ENCODE peak calls at places on chromosomes 3 and 15, in four cellular contexts. G is HCT116, P is thoracic aorta, D is hepatocyte. Y is an unnamed sample. For H3K27me3, the result is how much of the 10 kb centered on the place peaks cover.

GRCh38 chr3:14143826-14144225 is 19.0 kb downstream of the TMEM43 start:
- DNase-seq in G (no peak), P (no peak), D (peak), Y (peak)

GRCh38 chr3:79729096-79729495 is 38.7 kb downstream of the ROBO1 start:
- DNase-seq in G (no peak), P (no peak), D (peak), Y (no peak)

GRCh38 chr15:84981711-84982300 is at the start of gene PDE8A:
- DNase-seq in G (no peak), P (no peak), D (peak), Y (peak)

GRCh38 chr3:27080126-27080525 is 289.1 kb downstream of the NEK10 start:
- DNase-seq in G (no peak), P (no peak), D (no peak), Y (no peak)

GRCh38 chr3:114121996-114122709 is 56.7 kb downstream of the DRD3 start:
- DNase-seq in G (no peak), P (no peak), D (no peak), Y (no peak)

GRCh38 chr3:16788440-16789057 is 96.2 kb upstream of the PLCL2 start:
- DNase-seq in G (no peak), P (no peak), D (no peak), Y (no peak)

GRCh38 chr3:129603561-129603942 is 2.9 kb downstream of the PLXND1 start:
- DNase-seq in G (no peak), P (no peak), D (no peak), Y (no peak)

GRCh38 chr3:193030276-193030675 is 112.6 kb upstream of the MB21D2 start:
- DNase-seq in G (no peak), P (no peak), D (no peak), Y (no peak)

GRCh38 chr15:66803182-66803729 is 101.2 kb downstream of the SMAD6 start:
- DNase-seq in G (peak), P (peak), D (peak), Y (peak)

GRCh38 chr3:121821421-121822199 is 13.2 kb downstream of the IQCB1 start:
- DNase-seq in G (no peak), P (no peak), D (no peak), Y (no peak)

GRCh38 chr15:101275018-101275417 is 2.3 kb downstream of the SELENOS start:
- DNase-seq in G (no peak), P (no peak), D (no peak), Y (no peak)

GRCh38 chr15:89775815-89776214 is 317 bp upstream of the MESP2 start:
- DNase-seq in G (no peak), P (no peak), D (no peak), Y (no peak)

GRCh38 chr3:11062704-11063103 is 70.2 kb downstream of the SLC6A1 start:
- DNase-seq in G (no peak), P (no peak), D (no peak), Y (no peak)

GRCh38 chr3:144129536-144130214 is 158.1 kb downstream of the DIPK2A start:
- DNase-seq in G (no peak), P (no peak), D (no peak), Y (no peak)

GRCh38 chr3:160368804-160369203 is 30.2 kb downstream of the IFT80 start:
- DNase-seq in G (no peak), P (no peak), D (no peak), Y (no peak)

GRCh38 chr15:74543583-74543982 is 2.6 kb downstream of the ARID3B start:
- DNase-seq in G (no peak), P (no peak), D (no peak), Y (no peak)

GRCh38 chr3:11671648-11672100 is 28.0 kb upstream of the VGLL4 start:
- DNase-seq in G (peak), P (no peak), D (no peak), Y (no peak)

GRCh38 chr15:40046721-40047412 is 7.9 kb upstream of the SRP14 start:
- DNase-seq in G (no peak), P (no peak), D (no peak), Y (no peak)

GRCh38 chr3:11244131-11244677 is 28.0 kb upstream of the ATG7 start:
- DNase-seq in G (no peak), P (no peak), D (no peak), Y (no peak)

GRCh38 chr15:99115300-99116215 is 10.7 kb downstream of the SYNM start:
- DNase-seq in G (no peak), P (no peak), D (no peak), Y (no peak)

GRCh38 chr3:13888576-13888975 is 8.7 kb upstream of the WNT7A start:
- DNase-seq in G (no peak), P (no peak), D (peak), Y (no peak)

GRCh38 chr3:55567121-55567520 is 80.0 kb upstream of the WNT5A start:
- DNase-seq in G (no peak), P (no peak), D (no peak), Y (no peak)

GRCh38 chr15:86268558-86268957 is 188.9 kb downstream of the AGBL1 start:
- DNase-seq in G (no peak), P (no peak), D (no peak), Y (no peak)

GRCh38 chr15:63985221-63986184 is 60.8 kb downstream of the DAPK2 start:
- DNase-seq in G (no peak), P (peak), D (no peak), Y (no peak)

GRCh38 chr3:157522646-157523045 is 19.4 kb upstream of the VEPH1 start:
- DNase-seq in G (no peak), P (no peak), D (no peak), Y (no peak)

DNA sequence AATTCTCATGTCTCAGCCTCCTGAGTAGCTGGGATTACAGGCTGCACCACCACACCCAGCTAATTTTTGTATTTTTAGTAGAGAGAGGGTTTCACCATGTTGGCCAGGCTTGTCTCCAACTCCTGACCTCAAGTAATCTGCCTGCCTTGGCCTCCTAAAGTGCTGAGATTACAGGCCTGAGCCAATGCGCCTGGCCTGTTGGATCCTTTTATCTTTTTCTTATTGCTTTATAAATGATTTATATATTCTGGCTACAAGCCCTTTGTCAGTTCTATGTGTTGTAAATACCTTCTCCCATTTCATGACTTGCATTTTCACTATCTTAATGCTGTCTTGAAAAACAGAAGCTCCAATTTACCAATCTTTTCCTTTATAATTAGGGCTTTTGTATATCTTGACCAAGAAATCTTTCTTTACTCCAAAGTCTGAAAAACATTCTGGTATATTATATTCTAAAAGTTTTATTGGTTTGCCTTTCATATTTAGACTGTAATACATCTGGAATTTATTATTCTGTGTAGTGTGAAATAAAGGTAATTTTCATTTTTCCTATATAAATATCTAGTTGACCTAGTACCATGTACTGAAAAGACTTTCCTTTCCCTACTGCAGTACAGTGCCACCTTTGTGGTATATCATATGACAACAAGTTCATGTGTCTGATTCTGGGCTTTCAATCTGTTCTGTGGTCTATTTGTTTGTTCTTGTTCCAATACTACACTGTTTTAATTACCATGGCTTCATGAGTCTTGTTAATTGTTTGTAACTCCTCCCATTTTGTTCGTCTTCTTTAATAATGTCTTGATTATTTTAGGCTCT is 52.9 kb upstream of the RNU6-1 start:
- DNase-seq in G (no peak), P (no peak), D (no peak), Y (no peak)
- H3K27me3 ChIP-seq in G (under half), P (under half), D (under half), Y (under half)

DNA sequence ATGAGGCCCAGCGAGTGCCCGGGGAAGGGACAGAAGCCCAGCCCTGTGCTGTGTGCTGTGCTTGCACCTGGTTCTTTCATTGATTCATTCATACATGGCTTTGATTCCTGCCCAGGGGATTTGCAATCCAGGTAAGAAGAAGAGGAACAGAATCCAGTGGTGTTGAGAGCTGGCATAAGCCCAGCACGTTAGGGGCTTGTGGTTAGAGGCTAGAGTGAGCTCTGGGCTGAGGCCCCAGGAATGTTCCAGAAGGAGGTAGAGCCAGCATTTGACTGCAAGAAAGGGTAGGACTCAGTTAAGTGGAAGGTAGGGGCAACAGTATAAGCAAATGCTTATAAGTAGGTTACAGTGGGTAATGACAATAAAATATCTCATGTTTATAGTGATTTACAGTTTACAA is 2.3 kb downstream of the VWA5B2 start:
- DNase-seq in G (no peak), P (no peak), D (no peak), Y (no peak)
- H3K27me3 ChIP-seq in G (under half), P (under half), D (half or more), Y (under half)

GRCh38 chr3:127458698-127459097 is 131.8 kb downstream of the TPRA1 start:
- DNase-seq in G (no peak), P (no peak), D (peak), Y (peak)

GRCh38 chr3:127456471-127457093 is 134.0 kb downstream of the TPRA1 start:
- DNase-seq in G (no peak), P (no peak), D (peak), Y (no peak)

GRCh38 chr3:127457094-127457475 is 133.4 kb downstream of the TPRA1 start:
- DNase-seq in G (no peak), P (no peak), D (peak), Y (peak)

GRCh38 chr3:127459205-127459604 is 131.3 kb downstream of the TPRA1 start:
- DNase-seq in G (no peak), P (no peak), D (no peak), Y (no peak)

GRCh38 chr3:127457746-127458145 is 132.8 kb downstream of the TPRA1 start:
- DNase-seq in G (no peak), P (no peak), D (no peak), Y (peak)
- H3K27me3 ChIP-seq in G (under half), P (under half), D (half or more), Y (under half)

DNA sequence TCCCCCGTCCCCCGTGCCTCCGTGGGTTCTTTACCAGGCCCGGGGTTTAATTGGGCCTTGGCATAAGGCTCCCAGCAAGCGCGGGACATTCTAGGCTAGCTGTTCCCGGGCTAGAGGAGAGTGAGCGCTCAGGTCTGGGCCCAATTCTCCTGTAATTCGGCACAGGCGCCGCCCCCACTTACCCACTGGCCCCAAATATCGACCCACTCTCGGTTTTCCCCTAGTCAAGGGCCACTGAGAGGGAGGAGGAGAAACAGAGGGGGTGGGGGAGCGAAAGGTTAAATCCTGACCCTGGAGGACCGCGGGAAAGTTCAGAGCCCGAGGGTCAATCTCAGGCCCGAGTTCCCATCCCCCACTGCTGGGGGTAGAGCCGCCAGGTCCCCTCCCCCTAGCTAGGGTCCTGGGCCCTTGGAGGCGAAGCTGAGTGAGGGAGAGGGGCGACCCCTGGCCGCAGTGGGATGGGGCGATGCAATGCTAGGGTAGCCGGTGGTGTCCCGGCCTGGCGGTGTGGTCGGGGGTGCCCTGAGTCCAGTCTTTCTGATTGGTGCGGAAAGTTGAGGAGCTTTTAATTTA is 8.5 kb upstream of the ONECUT1 start:
- DNase-seq in G (no peak), P (no peak), D (no peak), Y (no peak)
- H3K27me3 ChIP-seq in G (under half), P (under half), D (half or more), Y (under half)

DNA sequence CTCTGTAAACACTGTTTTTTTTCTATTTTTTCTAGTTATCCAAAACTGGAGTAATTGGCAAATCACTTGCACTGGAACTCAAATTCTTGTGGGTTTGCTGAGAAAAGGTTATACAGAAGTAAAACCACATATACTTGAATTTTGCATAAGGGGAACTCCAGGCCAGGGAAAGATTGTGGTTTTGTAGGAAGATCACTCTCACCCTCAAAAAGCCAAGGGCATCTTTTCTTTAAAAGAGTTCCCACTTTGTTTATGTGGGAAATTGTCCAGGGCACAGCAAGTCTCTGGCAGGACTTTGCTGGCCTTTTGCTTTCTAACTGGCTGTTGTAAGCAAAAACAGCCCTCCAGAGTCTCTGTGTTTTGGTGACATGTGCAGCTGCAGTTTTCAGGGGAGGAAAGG is 340.3 kb upstream of the RBMS3 start:
- DNase-seq in G (no peak), P (no peak), D (peak), Y (no peak)
- H3K27me3 ChIP-seq in G (under half), P (under half), D (under half), Y (under half)

GRCh38 chr15:52790941-52791751 is 1.0 kb upstream of the ONECUT1 start:
- DNase-seq in G (no peak), P (no peak), D (peak), Y (no peak)

GRCh38 chr15:52789601-52790165 is 453 bp downstream of the ONECUT1 start:
- DNase-seq in G (no peak), P (no peak), D (no peak), Y (no peak)

GRCh38 chr15:52791776-52792175 is 1.6 kb upstream of the ONECUT1 start:
- DNase-seq in G (no peak), P (no peak), D (no peak), Y (no peak)

GRCh38 chr15:52789008-52789600 is 1.0 kb downstream of the ONECUT1 start:
- DNase-seq in G (no peak), P (no peak), D (no peak), Y (no peak)

DNA sequence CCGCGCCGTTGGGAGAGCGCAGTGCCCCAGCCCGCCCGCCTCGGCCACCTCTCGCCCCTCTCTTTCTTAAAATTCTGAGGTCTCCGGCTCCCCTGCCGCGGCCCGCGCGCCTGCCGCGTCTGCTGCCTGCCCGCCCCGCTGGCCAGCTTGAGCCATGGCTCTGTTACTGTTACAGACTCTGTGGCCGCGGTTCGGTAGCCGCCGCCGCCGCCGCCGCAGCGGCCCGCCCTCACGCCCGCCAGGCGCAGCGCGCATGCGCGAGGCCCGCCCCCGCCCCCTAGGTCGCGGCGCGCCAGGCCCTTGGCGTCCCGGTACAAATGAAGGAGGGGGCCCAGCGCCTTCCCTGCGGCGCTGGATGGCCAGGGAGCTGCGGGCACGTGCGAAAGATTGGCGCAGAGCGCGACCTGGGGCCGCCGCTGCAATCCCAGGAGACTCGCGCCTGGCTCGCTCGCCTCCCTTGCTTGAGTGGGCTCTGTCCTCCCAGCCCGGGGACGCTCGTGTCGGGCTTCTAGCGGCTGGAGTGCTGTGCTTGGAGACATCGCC is at the start of gene ONECUT1:
- DNase-seq in G (no peak), P (no peak), D (peak), Y (peak)
- H3K27me3 ChIP-seq in G (under half), P (under half), D (half or more), Y (under half)

DNA sequence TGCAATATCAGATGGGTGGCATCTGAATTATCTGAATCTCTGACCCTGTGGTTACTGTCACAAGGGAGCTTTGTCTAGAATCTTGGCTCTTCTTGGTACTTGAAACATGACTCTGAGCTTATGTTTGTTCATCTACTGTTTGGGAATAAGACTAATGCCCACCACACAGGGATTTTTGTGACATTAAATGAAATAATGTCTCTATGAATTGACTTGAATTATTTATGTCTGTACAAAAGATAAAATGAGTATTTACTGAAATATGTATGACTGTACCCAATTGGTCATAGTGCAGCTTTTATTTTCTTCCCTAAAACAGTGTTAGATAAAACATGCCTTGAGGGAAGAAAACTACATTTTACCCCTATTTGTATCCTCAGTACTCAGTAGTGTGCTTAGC is 87.9 kb upstream of the ZPLD1 start:
- DNase-seq in G (no peak), P (no peak), D (no peak), Y (no peak)
- H3K27me3 ChIP-seq in G (under half), P (under half), D (under half), Y (under half)

GRCh38 chr3:46448721-46449120 is 16.0 kb downstream of the LTF start:
- DNase-seq in G (no peak), P (no peak), D (no peak), Y (no peak)

GRCh38 chr3:46453526-46454208 is 11.0 kb downstream of the LTF start:
- DNase-seq in G (no peak), P (no peak), D (no peak), Y (no peak)

GRCh38 chr3:46454209-46454595 is 10.5 kb downstream of the LTF start:
- DNase-seq in G (no peak), P (no peak), D (no peak), Y (no peak)

GRCh38 chr3:46447535-46447934 is 17.2 kb downstream of the LTF start:
- DNase-seq in G (no peak), P (no peak), D (no peak), Y (no peak)

DNA sequence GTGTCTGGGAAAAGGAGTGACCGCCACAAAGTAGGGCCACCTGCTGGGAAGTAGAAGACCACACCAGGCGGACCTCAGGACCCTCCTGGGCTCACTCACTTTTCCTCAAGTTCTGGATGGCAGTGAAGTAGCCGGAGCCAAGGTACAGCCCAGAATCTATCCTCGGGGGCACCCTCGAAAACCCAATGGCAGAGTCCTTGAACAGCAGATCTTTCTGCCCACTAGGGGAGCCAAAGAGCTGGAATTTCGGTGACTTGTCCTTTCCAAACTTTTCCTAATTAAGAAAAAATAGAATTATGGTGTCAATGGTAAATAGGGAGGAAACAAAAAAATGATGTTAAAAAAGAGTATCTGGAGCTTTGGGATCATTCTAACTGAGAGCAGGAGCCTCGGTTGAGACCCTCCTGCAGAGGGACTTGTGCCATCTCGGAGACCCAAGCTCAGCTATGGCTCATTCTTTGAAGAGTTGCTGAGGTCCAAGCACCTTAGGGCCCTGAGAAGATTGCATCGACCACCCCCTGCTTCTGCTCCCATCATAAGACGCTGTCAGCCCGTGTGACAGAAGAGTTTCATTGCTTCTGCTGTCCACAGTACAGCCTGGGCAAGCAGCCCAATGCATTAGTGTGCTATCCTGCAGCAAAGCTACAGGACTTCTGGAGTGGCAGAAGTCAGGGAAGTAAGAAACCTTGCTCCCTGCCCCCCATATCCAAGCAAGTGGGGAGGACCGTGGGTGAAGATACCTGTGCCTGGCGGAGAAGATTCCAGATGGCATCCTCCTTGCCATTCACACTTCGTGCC is 14.8 kb downstream of the LTF start:
- DNase-seq in G (peak), P (no peak), D (no peak), Y (no peak)
- H3K27me3 ChIP-seq in G (under half), P (under half), D (under half), Y (under half)

Y was measured in Caco-2.